ENCODE peak calls at places on chromosomes 16 and 17, in eight cellular contexts. X is naive B cell; S is T-helper 1 cell; P is activated effector memory CD4-positive, alpha-beta T cell treated with Interleukin-2 at 50 U/mL for 16 hours; V is foreskin fibroblast; U is nephron progenitor cell; R is RCC 7860; L is anterior cingulate cortex. N is an unnamed sample.

GRCh38 chr16:57941016-57941656 is 29.8 kb downstream of the CNGB1 start:
- DNase-seq in L (peak), S (no peak), R (peak), V (peak), X (no peak), P (no peak), U (no peak), N (no peak)

GRCh38 chr16:11675561-11676511 is 7.6 kb downstream of the SNN start:
- DNase-seq in P (no peak), S (no peak), X (no peak), R (peak), U (no peak), V (no peak), L (no peak), N (no peak)

GRCh38 chr16:57628782-57629181 is 352 bp downstream of the ADGRG1 start:
- DNase-seq in S (no peak), L (no peak), V (no peak), R (no peak), X (no peak), U (no peak), P (no peak), N (no peak)

GRCh38 chr16:4346205-4346781 is 4.8 kb downstream of the PAM16 start:
- DNase-seq in R (no peak), U (no peak), P (no peak), X (no peak), V (no peak), S (no peak), L (no peak), N (no peak)

GRCh38 chr17:39658346-39658745 is 6.8 kb upstream of the TCAP start:
- DNase-seq in R (no peak), V (no peak), S (no peak), P (no peak), X (no peak), U (no peak), L (no peak), N (no peak)

GRCh38 chr16:53546988-53547391 is 44.0 kb upstream of the AKTIP start:
- DNase-seq in R (no peak), L (no peak), X (no peak), U (peak), S (no peak), V (no peak), P (no peak), N (no peak)

GRCh38 chr17:77196251-77196650 is 55.5 kb downstream of the SEC14L1 start:
- DNase-seq in L (no peak), S (no peak), P (no peak), X (no peak), U (no peak), R (no peak), V (no peak), N (no peak)

GRCh38 chr16:24990803-24991202 is 24.4 kb downstream of the ARHGAP17 start:
- DNase-seq in L (no peak), P (no peak), R (no peak), V (no peak), X (no peak), S (no peak), U (no peak), N (no peak)

GRCh38 chr16:86752582-86753175 is 174.3 kb downstream of the FOXL1 start:
- DNase-seq in V (no peak), R (no peak), X (no peak), P (no peak), S (no peak), L (no peak), U (no peak), N (no peak)

GRCh38 chr17:81733507-81734404 is 21.7 kb downstream of the SLC25A10 start:
- DNase-seq in P (peak), V (peak), U (peak), S (peak), X (peak), R (peak), L (peak), N (peak)

GRCh38 chr16:23062524-23062923 is 86.7 kb downstream of the USP31 start:
- DNase-seq in P (no peak), S (no peak), U (no peak), R (no peak), L (no peak), X (no peak), V (no peak), N (no peak)

GRCh38 chr17:72691017-72691416 is 401.5 kb downstream of the SLC39A11 start:
- DNase-seq in P (no peak), L (no peak), R (no peak), X (no peak), S (no peak), V (no peak), U (no peak), N (no peak)

GRCh38 chr16:4415538-4416199 is 727 bp downstream of the CORO7 start:
- DNase-seq in S (peak), U (peak), P (peak), L (peak), R (no peak), V (no peak), X (peak), N (peak)

GRCh38 chr17:31581022-31581483 is 189.6 kb downstream of the RAB11FIP4 start:
- DNase-seq in P (no peak), V (peak), L (peak), S (no peak), R (peak), U (no peak), X (no peak), N (no peak)

GRCh38 chr17:81925860-81926450 is 1.6 kb downstream of the MAFG start:
- DNase-seq in P (no peak), U (no peak), S (no peak), X (no peak), R (no peak), V (no peak), L (no peak), N (no peak)

GRCh38 chr16:1308036-1308976 is 1.1 kb upstream of the UBE2I start:
- DNase-seq in S (no peak), L (no peak), P (no peak), V (no peak), U (no peak), X (no peak), R (peak), N (no peak)

GRCh38 chr16:4591191-4591590 is 23.5 kb downstream of the UBALD1 start:
- DNase-seq in P (no peak), R (no peak), S (no peak), U (no peak), X (no peak), L (no peak), V (no peak), N (no peak)

GRCh38 chr17:40178021-40178601 is 841 bp downstream of the RAPGEFL1 start:
- DNase-seq in V (no peak), R (no peak), U (peak), S (no peak), X (no peak), P (no peak), L (no peak), N (peak)

GRCh38 chr16:609984-610383 is 20.1 kb downstream of the RAB40C start:
- DNase-seq in S (no peak), P (no peak), X (no peak), V (no peak), L (no peak), R (no peak), U (no peak), N (no peak)

GRCh38 chr16:84260766-84261165 is 21.0 kb upstream of the KCNG4 start:
- DNase-seq in V (no peak), L (no peak), P (no peak), U (no peak), X (no peak), R (no peak), S (no peak), N (no peak)

GRCh38 chr16:69644790-69645189 is 79.0 kb downstream of the NFAT5 start:
- DNase-seq in S (no peak), P (no peak), U (no peak), X (no peak), L (no peak), V (no peak), R (no peak), N (no peak)

GRCh38 chr17:77501751-77502625 is 361.2 kb downstream of the SEC14L1 start:
- DNase-seq in P (no peak), V (no peak), X (no peak), L (no peak), R (no peak), S (no peak), U (no peak), N (no peak)

GRCh38 chr17:7856081-7856791 is 1.1 kb downstream of the NAA38 start:
- DNase-seq in U (peak), S (peak), V (peak), P (no peak), X (peak), R (no peak), L (no peak), N (peak)

GRCh38 chr16:29804455-29805231 is 1.7 kb upstream of the MAZ start:
- DNase-seq in R (peak), S (no peak), V (no peak), L (no peak), U (no peak), P (no peak), X (no peak), N (no peak)

GRCh38 chr17:72977768-72978417 is 114.6 kb downstream of the SLC39A11 start:
- DNase-seq in U (no peak), S (no peak), L (no peak), P (no peak), V (no peak), R (peak), X (no peak), N (no peak)

GRCh38 chr17:73641779-73642580 is 2.3 kb downstream of the SDK2 start:
- DNase-seq in V (no peak), P (no peak), L (no peak), S (no peak), R (no peak), U (no peak), X (no peak), N (peak)

GRCh38 chr16:52456368-52456767 is 90.6 kb downstream of the TOX3 start:
- DNase-seq in U (no peak), V (no peak), R (no peak), P (no peak), X (no peak), S (no peak), L (no peak), N (no peak)